ENCODE peak calls at places on chromosome 14, in six cellular contexts. F is IMR-90, I is neuronal stem cell, Z is H9, C is mesenchymal stem cell, J is H1. K is an unnamed sample.

GRCh38 chr14:100375273-100375962 is 52.3 kb downstream of the SLC25A47 start:
- DNase-seq in F (peak), I (no peak), Z (peak), C (peak), J (no peak), K (peak)

GRCh38 chr14:69299286-69300035 is 39.5 kb downstream of the GALNT16 start:
- DNase-seq in F (no peak), I (no peak), Z (peak), C (no peak), J (peak), K (peak)

GRCh38 chr14:77140937-77141591 is 527 bp downstream of the ZDHHC22 start:
- DNase-seq in F (peak), I (peak), Z (peak), C (peak), J (peak), K (peak)

GRCh38 chr14:69712217-69712565 is 54.8 kb upstream of the SRSF5 start:
- DNase-seq in F (no peak), I (no peak), Z (no peak), C (no peak), J (no peak), K (no peak)

GRCh38 chr14:97854918-97855317 is 1057.7 kb downstream of the VRK1 start:
- DNase-seq in F (no peak), I (no peak), Z (peak), C (no peak), J (no peak), K (peak)

GRCh38 chr14:25050494-25051170 is 685 bp upstream of the STXBP6 start:
- DNase-seq in F (peak), I (peak), Z (no peak), C (peak), J (no peak), K (peak)

GRCh38 chr14:56339855-56340701 is 221.9 kb downstream of the PELI2 start:
- DNase-seq in F (peak), I (peak), Z (peak), C (peak), J (peak), K (peak)

GRCh38 chr14:68779761-68780323 is 13.0 kb downstream of the ZFP36L1 start:
- DNase-seq in F (peak), I (no peak), Z (no peak), C (peak), J (no peak), K (no peak)

GRCh38 chr14:94113490-94113889 is 3.0 kb downstream of the IFI27 start:
- DNase-seq in F (peak), I (no peak), Z (peak), C (no peak), J (no peak), K (no peak)

GRCh38 chr14:101469382-101470251 is 91.7 kb upstream of the DIO3 start:
- DNase-seq in F (no peak), I (no peak), Z (peak), C (no peak), J (peak), K (no peak)

GRCh38 chr14:100723135-100723883 is 3.4 kb upstream of the DLK1 start:
- DNase-seq in F (no peak), I (no peak), Z (no peak), C (no peak), J (no peak), K (no peak)

GRCh38 chr14:101780390-101780789 is 18.9 kb downstream of the PPP2R5C start:
- DNase-seq in F (no peak), I (no peak), Z (no peak), C (peak), J (no peak), K (no peak)

GRCh38 chr14:35234007-35234406 is 58.2 kb upstream of the PSMA6 start:
- DNase-seq in F (peak), I (no peak), Z (no peak), C (peak), J (no peak), K (no peak)

GRCh38 chr14:59332727-59333126 is 132.5 kb downstream of the GPR135 start:
- DNase-seq in F (peak), I (no peak), Z (no peak), C (peak), J (no peak), K (no peak)

GRCh38 chr14:93332032-93332852 is 594 bp downstream of the BTBD7 start:
- DNase-seq in F (peak), I (peak), Z (no peak), C (peak), J (peak), K (peak)

GRCh38 chr14:91115986-91116385 is 2.1 kb downstream of the DGLUCY start:
- DNase-seq in F (peak), I (no peak), Z (no peak), C (peak), J (no peak), K (no peak)

GRCh38 chr14:90447720-90448497 is 51.1 kb downstream of the CALM1 start:
- DNase-seq in F (no peak), I (no peak), Z (no peak), C (no peak), J (no peak), K (peak)

GRCh38 chr14:101412741-101413140 is 148.6 kb upstream of the DIO3 start:
- DNase-seq in F (no peak), I (no peak), Z (no peak), C (no peak), J (no peak), K (no peak)

GRCh38 chr14:26276757-26277156 is 321.1 kb downstream of the NOVA1 start:
- DNase-seq in F (no peak), I (peak), Z (peak), C (no peak), J (no peak), K (peak)

GRCh38 chr14:34064349-34064748 is 113.5 kb upstream of the EGLN3 start:
- DNase-seq in F (peak), I (no peak), Z (no peak), C (no peak), J (no peak), K (no peak)

GRCh38 chr14:38210587-38211257 is 3.0 kb downstream of the SSTR1 start:
- DNase-seq in F (peak), I (peak), Z (no peak), C (peak), J (no peak), K (no peak)

GRCh38 chr14:73259837-73260236 is 22.5 kb downstream of the PAPLN start:
- DNase-seq in F (no peak), I (no peak), Z (peak), C (no peak), J (no peak), K (no peak)

GRCh38 chr14:101501341-101501740 is 60.0 kb upstream of the DIO3 start:
- DNase-seq in F (no peak), I (no peak), Z (peak), C (no peak), J (no peak), K (no peak)

GRCh38 chr14:94411638-94412037 is 23.2 kb upstream of the SERPINA1 start:
- DNase-seq in F (no peak), I (no peak), Z (no peak), C (no peak), J (no peak), K (no peak)

GRCh38 chr14:77279719-77280118 is 8.7 kb upstream of the NGB start:
- DNase-seq in F (no peak), I (no peak), Z (no peak), C (no peak), J (no peak), K (no peak)

GRCh38 chr14:32078794-32079663 is 1.9 kb downstream of the ARHGAP5 start:
- DNase-seq in F (peak), I (no peak), Z (no peak), C (peak), J (no peak), K (peak)

GRCh38 chr14:24958271-24958670 is 91.7 kb downstream of the STXBP6 start:
- DNase-seq in F (no peak), I (no peak), Z (no peak), C (no peak), J (no peak), K (no peak)

GRCh38 chr14:66939409-66939808 is 249.8 kb upstream of the GARIN2 start:
- DNase-seq in F (no peak), I (no peak), Z (no peak), C (no peak), J (no peak), K (peak)

GRCh38 chr14:20631023-20631820 is 10.3 kb downstream of the OR6S1 start:
- DNase-seq in F (peak), I (no peak), Z (peak), C (peak), J (peak), K (peak)

GRCh38 chr14:34685819-34686428 is 28.5 kb downstream of the CFL2 start:
- DNase-seq in F (no peak), I (no peak), Z (no peak), C (peak), J (no peak), K (peak)

GRCh38 chr14:24806061-24806678 is 172.2 kb upstream of the GZMB start:
- DNase-seq in F (peak), I (peak), Z (peak), C (peak), J (peak), K (peak)

GRCh38 chr14:60179296-60179924 is 14.2 kb upstream of the DHRS7 start:
- DNase-seq in F (peak), I (no peak), Z (no peak), C (no peak), J (no peak), K (no peak)

GRCh38 chr14:64857979-64858740 is 21.5 kb downstream of the SPTB start:
- DNase-seq in F (no peak), I (no peak), Z (no peak), C (no peak), J (no peak), K (peak)

GRCh38 chr14:77302926-77303325 is 17.8 kb downstream of the POMT2 start:
- DNase-seq in F (peak), I (no peak), Z (no peak), C (peak), J (no peak), K (peak)

DNA sequence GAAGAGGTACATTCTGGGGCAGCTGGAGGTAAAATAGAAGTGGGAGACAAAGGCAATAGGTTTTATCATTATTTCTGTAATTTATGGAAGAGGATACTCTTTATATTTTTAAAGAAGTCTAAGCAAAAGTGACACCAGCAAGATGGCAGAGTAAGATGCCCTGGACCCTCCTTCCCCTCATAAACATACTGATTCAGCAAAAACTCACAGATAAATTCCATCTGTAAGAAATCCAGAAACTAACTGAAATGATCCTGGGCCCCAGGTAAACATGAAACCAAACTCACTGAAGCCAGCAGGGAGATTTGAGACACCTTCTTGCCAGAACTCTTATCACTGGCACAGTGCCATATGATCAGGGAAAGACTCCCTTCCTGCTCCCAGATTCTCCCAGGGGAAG is 79.9 kb downstream of the GCH1 start:
- DNase-seq in F (no peak), I (no peak), Z (no peak), C (no peak), J (no peak), K (no peak)
- H2BK15ac ChIP-seq in F (no peak), I (no peak), Z (no peak), C (no peak), J (no peak), K (no peak)

GRCh38 chr14:104647467-104648063 is 41.9 kb upstream of the INF2 start:
- DNase-seq in F (no peak), I (no peak), Z (no peak), C (no peak), J (no peak), K (no peak)

GRCh38 chr14:104652386-104652785 is 37.0 kb upstream of the INF2 start:
- DNase-seq in F (no peak), I (no peak), Z (no peak), C (no peak), J (no peak), K (no peak)

GRCh38 chr14:104650981-104651875 is 38.2 kb upstream of the INF2 start:
- DNase-seq in F (no peak), I (no peak), Z (no peak), C (no peak), J (no peak), K (no peak)

GRCh38 chr14:104651876-104652260 is 37.5 kb upstream of the INF2 start:
- DNase-seq in F (no peak), I (no peak), Z (peak), C (no peak), J (no peak), K (no peak)

GRCh38 chr14:104650057-104650980 is 39.1 kb upstream of the INF2 start:
- DNase-seq in F (peak), I (peak), Z (peak), C (peak), J (peak), K (peak)
- H3K4ac ChIP-seq in F (peak), I (peak), Z (no peak), C (peak), J (no peak), K (peak)

GRCh38 chr14:85584481-85584880 is 54.5 kb downstream of the FLRT2 start:
- DNase-seq in F (no peak), I (no peak), Z (no peak), C (no peak), J (no peak), K (no peak)
- H3K4me2 ChIP-seq in F (no peak), I (no peak), Z (no peak), C (no peak), J (no peak), K (no peak)

GRCh38 chr14:30292591-30292990 is 266.4 kb upstream of the G2E3 start:
- DNase-seq in F (no peak), I (no peak), Z (no peak), C (no peak), J (no peak), K (peak)
- H2BK15ac ChIP-seq in F (no peak), I (no peak), Z (no peak), C (no peak), J (no peak), K (no peak)

GRCh38 chr14:23306412-23307145 is at the start of gene BCL2L2:
- DNase-seq in F (peak), I (peak), Z (peak), C (peak), J (peak), K (peak)
- H3K4ac ChIP-seq in F (peak), I (no peak), Z (no peak), C (peak), J (no peak), K (peak)

DNA sequence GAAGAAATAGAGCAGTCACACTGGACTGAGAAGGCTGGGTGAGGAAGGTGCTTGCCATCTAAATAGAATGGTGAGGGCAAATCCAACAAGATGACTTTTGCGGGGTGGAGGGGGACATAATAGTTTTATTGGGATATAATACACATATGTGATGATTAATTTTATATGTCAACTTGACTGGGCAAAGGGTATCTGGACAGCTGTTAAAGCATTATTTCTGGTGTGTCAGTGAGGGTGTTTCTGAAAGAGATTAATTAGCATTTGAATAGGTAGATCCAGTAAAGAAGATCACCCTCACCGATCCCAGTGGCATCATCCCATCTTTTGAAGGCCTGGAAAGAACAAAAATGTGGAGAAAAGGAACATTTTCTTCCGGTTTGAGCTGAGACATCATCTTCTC is 283.4 kb downstream of the PCNX1 start:
- DNase-seq in F (no peak), I (no peak), Z (no peak), C (no peak), J (no peak), K (no peak)
- H3K4me2 ChIP-seq in F (no peak), I (no peak), Z (no peak), C (no peak), J (no peak), K (no peak)

DNA sequence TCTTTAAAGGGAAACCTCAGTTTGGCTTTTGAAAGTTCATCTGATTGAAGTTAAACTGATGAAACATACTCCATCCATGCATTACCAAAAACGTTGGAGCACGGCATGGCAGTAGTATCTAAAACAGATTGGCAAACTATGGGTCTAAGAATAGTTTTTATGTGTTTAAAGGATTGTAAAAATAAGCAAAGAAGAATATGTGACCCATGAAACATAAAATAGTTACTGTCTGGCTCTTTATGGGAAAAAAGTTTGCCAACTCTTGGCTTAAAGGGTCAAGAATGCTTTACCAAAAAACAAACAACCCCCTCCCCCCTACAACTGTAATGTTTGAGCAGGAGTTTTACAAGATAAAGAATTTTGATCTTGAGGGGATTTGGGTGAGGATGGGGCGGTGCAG is 32.6 kb downstream of the TRAF3 start:
- DNase-seq in F (no peak), I (no peak), Z (no peak), C (no peak), J (no peak), K (no peak)
- H2BK15ac ChIP-seq in F (no peak), I (no peak), Z (no peak), C (no peak), J (no peak), K (no peak)

GRCh38 chr14:39267592-39268112 is 33.9 kb downstream of the MIA2 start:
- DNase-seq in F (no peak), I (no peak), Z (no peak), C (no peak), J (no peak), K (peak)
- H3K4ac ChIP-seq in F (peak), I (no peak), Z (no peak), C (peak), J (no peak), K (no peak)

GRCh38 chr14:89428163-89428523 is 11.1 kb upstream of the FOXN3 start:
- DNase-seq in F (no peak), I (no peak), Z (no peak), C (no peak), J (no peak), K (no peak)

GRCh38 chr14:89430271-89430620 is 13.2 kb upstream of the FOXN3 start:
- DNase-seq in F (peak), I (no peak), Z (no peak), C (no peak), J (no peak), K (no peak)

GRCh38 chr14:89428556-89429196 is 11.6 kb upstream of the FOXN3 start:
- DNase-seq in F (peak), I (no peak), Z (peak), C (no peak), J (no peak), K (peak)

GRCh38 chr14:89427426-89428162 is 10.6 kb upstream of the FOXN3 start:
- DNase-seq in F (no peak), I (no peak), Z (no peak), C (no peak), J (no peak), K (no peak)

DNA sequence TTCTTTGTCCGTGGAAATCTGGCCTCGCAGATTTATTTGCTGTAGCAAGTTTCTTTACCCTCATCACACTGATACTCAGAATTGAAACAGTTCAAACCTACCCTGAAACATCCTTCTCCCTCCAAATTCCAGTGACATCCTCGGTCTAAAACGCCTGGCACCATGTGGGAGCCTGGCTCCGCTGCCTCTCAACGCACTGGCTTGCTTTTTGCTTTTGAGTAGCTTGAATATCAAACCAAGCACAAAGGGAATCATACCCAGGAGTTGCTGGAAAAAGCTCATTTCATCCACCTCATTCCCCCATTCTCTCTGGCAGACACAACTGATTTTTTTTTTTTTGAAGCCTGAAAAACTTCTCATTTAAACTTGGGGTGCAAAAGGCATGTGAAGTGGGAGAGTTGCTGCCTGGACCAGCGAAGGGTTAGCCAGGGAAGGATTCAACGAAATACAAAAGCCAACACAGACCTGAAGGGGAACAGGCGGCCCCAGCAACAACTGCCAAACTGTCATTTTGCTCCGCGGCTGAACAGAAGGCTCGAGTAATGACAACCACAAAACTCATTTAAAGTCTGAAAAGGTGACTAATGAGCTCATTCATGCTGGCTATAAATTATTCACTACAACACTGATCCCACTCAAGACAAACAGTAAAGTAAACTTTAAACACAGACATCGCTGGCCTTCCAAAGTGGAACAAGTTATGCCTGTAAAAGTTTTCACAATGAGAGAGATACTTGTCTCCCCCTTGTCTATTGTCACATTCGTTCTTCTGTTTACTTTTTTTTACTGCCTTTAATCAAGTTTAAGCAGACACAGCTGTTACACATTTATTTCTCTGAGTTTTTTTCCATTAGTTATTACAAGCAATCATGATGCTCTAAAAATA is 12.4 kb upstream of the FOXN3 start:
- DNase-seq in F (peak), I (no peak), Z (no peak), C (peak), J (no peak), K (no peak)
- H3K4me2 ChIP-seq in F (peak), I (no peak), Z (no peak), C (peak), J (no peak), K (no peak)

GRCh38 chr14:49363926-49364751 is 222.0 kb downstream of the RPS29 start:
- DNase-seq in F (no peak), I (no peak), Z (no peak), C (no peak), J (no peak), K (peak)
- H2BK15ac ChIP-seq in F (no peak), I (no peak), Z (no peak), C (no peak), J (no peak), K (no peak)